ENCODE peak calls at places on chromosome 10, in seven cellular contexts. O is HEK293T, R is astrocyte of the spinal cord, C is NCI-H524 treated with DMSO at 0.1 percent for 48 hours, N is AG08395, B is upper lobe of right lung, H is WTC11. T is an unnamed sample.
A peak's percentile ranks its signal among the peaks of the same experiment; 100 is the strongest.

GRCh38 chr10:132328738-132329137 is 3.3 kb upstream of the LRRC27 start:
- DNase-seq in B (no peak), C (no peak), H (no peak), R (no peak), O (no peak), N (no peak), T (no peak)

GRCh38 chr10:58173391-58173790 is 94.3 kb downstream of the IPMK start:
- DNase-seq in C (no peak), B (no peak), R (no peak), N (no peak), O (no peak), H (no peak), T (no peak)

GRCh38 chr10:129655007-129655678 is 188.1 kb downstream of the MGMT start:
- DNase-seq in O (no peak), H (no peak), B (no peak), C (no peak), N (no peak), R (no peak), T (no peak)

GRCh38 chr10:12768156-12768731 is 233.3 kb downstream of the CCDC3 start:
- DNase-seq in C (no peak), B (no peak), O (no peak), H (peak; percentile 50), N (no peak), R (peak; percentile 77), T (no peak)

GRCh38 chr10:121552746-121553145 is 45.5 kb downstream of the FGFR2 start:
- DNase-seq in N (no peak), O (no peak), R (no peak), C (no peak), H (no peak), B (no peak), T (no peak)

GRCh38 chr10:95303535-95303934 is 12.7 kb upstream of the PDLIM1 start:
- DNase-seq in H (no peak), B (no peak), O (no peak), C (no peak), N (no peak), R (no peak), T (no peak)

GRCh38 chr10:65123120-65123519 is 1601.9 kb downstream of the REEP3 start:
- DNase-seq in N (no peak), C (no peak), H (no peak), R (no peak), O (no peak), B (no peak), T (no peak)

GRCh38 chr10:95289003-95289920 is 1.5 kb downstream of the PDLIM1 start:
- DNase-seq in R (no peak), N (peak; percentile 40), B (no peak), H (peak; percentile 39), C (no peak), O (peak; percentile 42), T (peak; percentile 53)

GRCh38 chr10:97762816-97763215 is 9.0 kb downstream of the SFRP5 start:
- DNase-seq in B (peak; percentile 61), O (no peak), H (peak; percentile 78), N (peak; percentile 48), C (no peak), R (peak; percentile 30), T (peak; percentile 44)

GRCh38 chr10:27643296-27643695 is 102.3 kb downstream of the MKX start:
- DNase-seq in O (no peak), R (no peak), N (no peak), B (no peak), H (no peak), C (no peak), T (no peak)

GRCh38 chr10:100519321-100520051 is at the start of gene SEC31B:
- DNase-seq in R (no peak), B (peak; percentile 69), C (no peak), H (peak; percentile 77), N (no peak), O (no peak), T (peak; percentile 38)

GRCh38 chr10:15167411-15168295 is 840 bp downstream of the NMT2 start:
- DNase-seq in N (peak; percentile 55), O (peak; percentile 49), B (peak; percentile 79), R (peak; percentile 53), H (peak; percentile 72), C (no peak), T (peak; percentile 72)

GRCh38 chr10:22633106-22633505 is 81.3 kb downstream of the PIP4K2A start:
- DNase-seq in O (no peak), R (no peak), H (no peak), B (no peak), N (no peak), C (no peak), T (no peak)

GRCh38 chr10:3366043-3366442 is 193.5 kb upstream of the PITRM1 start:
- DNase-seq in B (no peak), H (no peak), O (no peak), C (no peak), R (no peak), N (no peak), T (no peak)

GRCh38 chr10:88886557-88886956 is 6.5 kb downstream of the STAMBPL1 start:
- DNase-seq in N (no peak), O (no peak), R (no peak), C (no peak), H (no peak), B (no peak), T (no peak)

GRCh38 chr10:113521482-113521795 is 31.4 kb upstream of the HABP2 start:
- DNase-seq in N (no peak), H (no peak), B (no peak), O (no peak), C (no peak), R (no peak), T (no peak)

GRCh38 chr10:60138842-60139241 is 232.5 kb upstream of the CCDC6 start:
- DNase-seq in B (no peak), O (no peak), C (no peak), N (no peak), R (no peak), H (no peak), T (no peak)

GRCh38 chr10:5492322-5492855 is 7.0 kb downstream of the CALML5 start:
- DNase-seq in H (no peak), N (no peak), O (no peak), C (no peak), B (peak; percentile 42), R (no peak), T (no peak)

GRCh38 chr10:35895331-35895730 is 253.2 kb upstream of the FZD8 start:
- DNase-seq in C (no peak), O (no peak), N (no peak), B (no peak), H (no peak), R (no peak), T (no peak)

GRCh38 chr10:6348091-6348862 is 145.5 kb downstream of the PFKFB3 start:
- DNase-seq in H (no peak), N (peak; percentile 53), R (peak; percentile 33), O (no peak), B (peak; percentile 74), C (no peak), T (peak; percentile 61)

GRCh38 chr10:78381072-78381471 is 347.4 kb downstream of the RPS24 start:
- DNase-seq in R (no peak), C (no peak), O (peak; percentile 46), H (peak; percentile 53), N (no peak), B (no peak), T (no peak)

GRCh38 chr10:113099431-113100298 is 149.6 kb downstream of the TCF7L2 start:
- DNase-seq in H (no peak), O (peak; percentile 36), N (no peak), R (no peak), B (no peak), C (peak; percentile 28), T (no peak)

GRCh38 chr10:69800109-69800508 is 1.6 kb upstream of the COL13A1 start:
- DNase-seq in B (no peak), N (peak; percentile 64), R (peak; percentile 76), H (peak; percentile 72), C (no peak), O (peak; percentile 72), T (peak; percentile 73)

GRCh38 chr10:124943301-124944092 is 1.6 kb downstream of the ZRANB1 start:
- DNase-seq in B (no peak), O (no peak), R (peak; percentile 69), N (peak; percentile 63), C (no peak), H (no peak), T (peak; percentile 51)

GRCh38 chr10:11331706-11332105 is 279.7 kb downstream of the USP6NL start:
- DNase-seq in H (no peak), O (no peak), C (no peak), B (no peak), N (no peak), R (peak; percentile 34), T (no peak)

GRCh38 chr10:118504044-118504944 is 91.2 kb downstream of the PRLHR start:
- DNase-seq in R (peak; percentile 34), H (no peak), O (peak; percentile 19), B (no peak), C (no peak), N (peak; percentile 85), T (peak; percentile 86)

GRCh38 chr10:73894245-73894971 is 16.5 kb upstream of the PLAU start:
- DNase-seq in B (no peak), N (peak; percentile 40), R (peak; percentile 97), H (no peak), O (no peak), C (no peak), T (peak; percentile 52)

GRCh38 chr10:12507165-12507870 is 158.0 kb downstream of the CAMK1D start:
- DNase-seq in O (no peak), C (no peak), B (no peak), R (no peak), N (no peak), H (no peak), T (no peak)

GRCh38 chr10:23338155-23338828 is 6.3 kb downstream of the C10orf67 start:
- DNase-seq in N (no peak), C (no peak), H (peak; percentile 20), B (no peak), R (no peak), O (no peak), T (no peak)

GRCh38 chr10:105611244-105611798 is 970.2 kb downstream of the SORCS3 start:
- DNase-seq in R (no peak), C (no peak), N (no peak), O (no peak), H (no peak), B (no peak), T (no peak)

GRCh38 chr10:2117641-2118040 is 380.3 kb upstream of the ADARB2 start:
- DNase-seq in B (no peak), H (no peak), C (no peak), O (no peak), R (no peak), N (no peak), T (no peak)

GRCh38 chr10:27297848-27298524 is 57.4 kb upstream of the ACBD5 start:
- DNase-seq in R (no peak), C (no peak), B (no peak), H (no peak), N (no peak), O (no peak), T (no peak)

GRCh38 chr10:102198027-102198426 is 28.1 kb upstream of the ELOVL3 start:
- DNase-seq in R (no peak), N (no peak), O (no peak), C (no peak), B (no peak), H (no peak), T (no peak)

GRCh38 chr10:10699427-10699826 is 318.2 kb upstream of the CELF2 start:
- DNase-seq in R (no peak), O (no peak), C (no peak), H (no peak), B (no peak), N (no peak), T (no peak)